ENCODE peak calls at places on chromosomes 13 and 19, in five cellular contexts. O is SJSA1, Z is breast epithelium, A is Peyer's patch, C is body of pancreas. Y is an unnamed sample.

GRCh38 chr19:50067575-50067974 is 41.8 kb downstream of the ZNF473 start:
- DNase-seq in O (no peak), Z (no peak), A (no peak), C (no peak), Y (no peak)

GRCh38 chr13:109924376-109924775 is 138.0 kb upstream of the IRS2 start:
- DNase-seq in O (no peak), Z (no peak), A (no peak), C (no peak), Y (no peak)

GRCh38 chr13:35965226-35965927 is 165.8 kb downstream of the DCLK1 start:
- DNase-seq in O (no peak), Z (no peak), A (no peak), C (no peak), Y (no peak)

GRCh38 chr19:12769689-12770088 is 5.7 kb downstream of the HOOK2 start:
- DNase-seq in O (no peak), Z (no peak), A (peak), C (no peak), Y (peak)

GRCh38 chr13:49584771-49585182 is 581 bp downstream of the RCBTB1 start:
- DNase-seq in O (no peak), Z (no peak), A (no peak), C (no peak), Y (peak)

GRCh38 chr13:46666727-46667456 is 113.9 kb downstream of the LRCH1 start:
- DNase-seq in O (no peak), Z (no peak), A (no peak), C (peak), Y (no peak)

GRCh38 chr13:20160346-20161274 is at the start of gene GJA3:
- DNase-seq in O (no peak), Z (no peak), A (peak), C (peak), Y (peak)

GRCh38 chr19:47735131-47735530 is 10.2 kb upstream of the NOP53 start:
- DNase-seq in O (no peak), Z (no peak), A (no peak), C (no peak), Y (no peak)

GRCh38 chr13:29954082-29955043 is 103.9 kb upstream of the UBL3 start:
- DNase-seq in O (no peak), Z (no peak), A (peak), C (no peak), Y (no peak)
- H3K27ac ChIP-seq in O (no peak), Z (no peak), A (no peak), C (no peak), Y (no peak)

GRCh38 chr19:13865578-13866462 is 11.1 kb upstream of the NANOS3 start:
- DNase-seq in O (no peak), Z (no peak), A (no peak), C (peak), Y (no peak)

GRCh38 chr19:13865243-13865577 is 11.7 kb upstream of the NANOS3 start:
- DNase-seq in O (no peak), Z (no peak), A (no peak), C (no peak), Y (no peak)

GRCh38 chr19:13866463-13867046 is 10.4 kb upstream of the NANOS3 start:
- DNase-seq in O (no peak), Z (no peak), A (no peak), C (no peak), Y (no peak)

GRCh38 chr19:13864223-13864512 is 12.8 kb upstream of the NANOS3 start:
- DNase-seq in O (no peak), Z (no peak), A (no peak), C (no peak), Y (no peak)

GRCh38 chr19:13864513-13865242 is 12.3 kb upstream of the NANOS3 start:
- DNase-seq in O (no peak), Z (no peak), A (no peak), C (no peak), Y (no peak)
- H3K27ac ChIP-seq in O (no peak), Z (peak), A (no peak), C (peak), Y (no peak)

GRCh38 chr19:48784527-48784926 is 26.3 kb downstream of the BCAT2 start:
- DNase-seq in O (no peak), Z (no peak), A (no peak), C (peak), Y (peak)

GRCh38 chr19:48777720-48778119 is 22.4 kb downstream of the FGF21 start:
- DNase-seq in O (no peak), Z (no peak), A (no peak), C (no peak), Y (no peak)

GRCh38 chr19:48777139-48777538 is 21.8 kb downstream of the FGF21 start:
- DNase-seq in O (no peak), Z (no peak), A (no peak), C (no peak), Y (no peak)

GRCh38 chr19:48779636-48780035 is 24.3 kb downstream of the FGF21 start:
- DNase-seq in O (no peak), Z (no peak), A (no peak), C (no peak), Y (peak)

GRCh38 chr19:48780684-48781391 is 25.5 kb downstream of the FGF21 start:
- DNase-seq in O (no peak), Z (no peak), A (peak), C (peak), Y (no peak)
- H3K27ac ChIP-seq in O (no peak), Z (peak), A (peak), C (peak), Y (no peak)

GRCh38 chr13:95644611-95645052 is at the start of gene DZIP1:
- DNase-seq in O (peak), Z (peak), A (peak), C (peak), Y (no peak)
- H3K27ac ChIP-seq in O (peak), Z (peak), A (peak), C (peak), Y (no peak)

GRCh38 chr19:20365146-20365545 is 198.1 kb downstream of the ZNF486 start:
- DNase-seq in O (no peak), Z (no peak), A (no peak), C (no peak), Y (no peak)
- H3K27ac ChIP-seq in O (no peak), Z (no peak), A (no peak), C (no peak), Y (no peak)

GRCh38 chr13:24187185-24187584 is 26.7 kb downstream of the SPATA13 start:
- DNase-seq in O (no peak), Z (no peak), A (no peak), C (no peak), Y (no peak)
- H3K27ac ChIP-seq in O (no peak), Z (no peak), A (no peak), C (peak), Y (no peak)

GRCh38 chr19:1270854-1271527 is 1.9 kb downstream of the CIRBP start:
- DNase-seq in O (no peak), Z (no peak), A (no peak), C (peak), Y (no peak)
- H3K27ac ChIP-seq in O (no peak), Z (peak), A (peak), C (no peak), Y (peak)

DNA sequence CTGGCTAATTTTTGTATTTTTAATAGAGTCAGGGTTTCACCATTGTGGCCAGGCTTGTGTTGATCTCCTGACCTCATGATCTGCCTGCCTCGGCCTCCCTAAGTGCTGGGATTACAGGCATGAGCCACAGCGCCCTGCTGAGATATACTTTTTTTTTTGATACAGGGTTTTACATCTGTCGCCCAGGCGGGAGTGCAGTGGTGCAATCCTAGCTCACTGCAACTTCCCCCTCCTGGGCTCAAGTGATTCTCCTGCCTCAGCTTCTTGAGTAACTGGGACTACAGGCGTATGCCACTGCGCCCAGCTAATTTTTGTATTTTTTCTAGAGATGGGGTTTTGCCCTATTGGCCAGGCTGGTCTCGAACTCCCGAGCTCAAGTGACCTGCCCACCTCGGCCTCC is 2.0 kb downstream of the COLGALT1 start:
- DNase-seq in O (no peak), Z (no peak), A (no peak), C (no peak), Y (no peak)
- H3K27ac ChIP-seq in O (no peak), Z (no peak), A (no peak), C (no peak), Y (no peak)

DNA sequence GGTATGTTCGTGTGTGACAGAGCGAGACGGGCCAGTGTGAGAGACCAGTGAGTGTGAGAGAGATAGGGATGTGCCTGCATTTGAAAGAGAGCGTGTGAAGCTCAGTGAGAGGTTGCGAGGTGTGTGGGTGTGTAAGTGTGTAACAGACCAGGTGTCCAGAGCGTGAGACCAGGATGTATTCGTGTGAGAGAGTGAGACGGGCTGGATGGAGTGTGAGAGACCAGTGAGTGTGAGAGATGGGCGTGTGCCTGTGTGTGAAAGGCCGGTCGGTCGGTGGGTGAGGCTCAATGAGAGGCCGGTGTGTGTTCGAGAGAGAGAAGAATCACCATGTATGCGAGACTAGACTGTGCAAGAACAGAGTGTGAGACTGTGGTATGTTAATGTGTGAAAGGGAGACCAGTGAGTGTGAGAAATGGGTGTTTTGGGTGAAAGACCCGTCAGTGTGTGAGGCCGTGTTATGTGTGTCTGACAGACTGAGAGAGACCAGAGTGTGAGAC is 675 bp downstream of the ZNF471 start:
- DNase-seq in O (no peak), Z (no peak), A (no peak), C (no peak), Y (no peak)
- H3K27ac ChIP-seq in O (no peak), Z (peak), A (peak), C (peak), Y (no peak)

GRCh38 chr19:11332822-11333221 is 6.6 kb downstream of the RAB3D start:
- DNase-seq in O (no peak), Z (no peak), A (no peak), C (no peak), Y (no peak)

GRCh38 chr19:11338569-11339253 is 746 bp downstream of the RAB3D start:
- DNase-seq in O (no peak), Z (no peak), A (no peak), C (peak), Y (no peak)

GRCh38 chr19:11338164-11338563 is 1.3 kb downstream of the RAB3D start:
- DNase-seq in O (no peak), Z (no peak), A (no peak), C (peak), Y (no peak)

GRCh38 chr19:11337080-11337479 is 2.4 kb downstream of the RAB3D start:
- DNase-seq in O (no peak), Z (no peak), A (no peak), C (no peak), Y (no peak)

DNA sequence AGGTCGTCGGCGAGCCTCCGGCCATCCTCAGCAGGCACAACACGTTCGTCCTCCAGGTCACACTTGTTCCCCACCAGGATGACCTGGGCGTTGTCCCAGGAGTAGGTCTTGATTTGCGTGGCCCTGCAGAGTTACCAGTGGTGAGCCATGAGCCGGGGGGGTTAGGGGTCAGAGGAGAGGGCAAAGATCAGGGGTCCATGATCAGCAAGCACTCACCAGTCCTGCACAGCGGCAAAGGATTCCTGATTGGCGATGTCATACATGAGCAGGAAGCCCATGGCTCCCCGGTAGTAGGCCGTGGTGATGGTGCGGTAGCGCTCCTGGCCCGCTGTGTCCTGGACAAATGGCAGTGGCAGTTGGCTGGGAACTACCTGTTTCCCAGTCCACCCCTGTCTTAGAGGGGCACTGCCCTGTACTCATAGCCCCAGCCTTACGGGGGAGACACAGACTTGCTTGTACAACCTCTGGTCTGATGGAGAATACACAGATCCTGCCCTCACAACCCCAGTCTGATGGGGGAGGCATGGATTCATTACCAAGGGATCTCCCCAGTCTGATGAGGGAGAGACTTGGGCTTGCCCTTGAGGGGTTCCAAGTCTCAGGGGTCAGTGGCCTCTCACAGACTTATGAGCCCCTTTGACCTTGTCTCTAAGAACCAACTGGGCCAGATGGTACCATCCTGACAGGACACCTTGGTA is 3.9 kb downstream of the RAB3D start:
- DNase-seq in O (no peak), Z (no peak), A (no peak), C (peak), Y (no peak)
- H3K27ac ChIP-seq in O (no peak), Z (no peak), A (no peak), C (no peak), Y (no peak)